ENCODE peak calls at places on chromosomes 3 and 15, in eight cellular contexts. B is GM20000; X is NCI-H774; E is HT1080; P is midbrain; W is fibroblast of mammary gland; J is fibroblast of pulmonary artery; S is activated naive CD4-positive, alpha-beta T cell treated with anti-CD3 and anti-CD28 coated beads, Interleukin-2, amount 50 U/mL, for 16 hours. L is an unnamed sample.

GRCh38 chr3:21502631-21503030 is 248.4 kb downstream of the ZNF385D start:
- DNase-seq in B (no peak), X (no peak), E (no peak), P (no peak), W (no peak), J (no peak), S (no peak), L (no peak)

GRCh38 chr15:92393994-92394326 is 279 bp downstream of the ST8SIA2 start:
- DNase-seq in B (no peak), X (no peak), E (no peak), P (no peak), W (no peak), J (no peak), S (no peak), L (no peak)

GRCh38 chr3:108208831-108209230 is 13.4 kb downstream of the IFT57 start:
- DNase-seq in B (no peak), X (no peak), E (no peak), P (no peak), W (no peak), J (no peak), S (no peak), L (no peak)

GRCh38 chr3:79597719-79598118 is 170.1 kb downstream of the ROBO1 start:
- DNase-seq in B (no peak), X (no peak), E (no peak), P (no peak), W (no peak), J (no peak), S (no peak), L (no peak)

GRCh38 chr3:84958495-84959469 is at the start of gene CADM2:
- DNase-seq in B (peak), X (peak), E (peak), P (peak), W (peak), J (peak), S (peak), L (peak)

GRCh38 chr15:69558138-69558409 is 105.5 kb downstream of the RPLP1 start:
- DNase-seq in B (no peak), X (no peak), E (no peak), P (no peak), W (no peak), J (no peak), S (no peak), L (no peak)

GRCh38 chr3:124178531-124178930 is 186.6 kb upstream of the ROPN1 start:
- DNase-seq in B (no peak), X (no peak), E (peak), P (no peak), W (no peak), J (no peak), S (no peak), L (no peak)

GRCh38 chr15:25785643-25786029 is 77.5 kb downstream of the ATP10A start:
- DNase-seq in B (no peak), X (no peak), E (no peak), P (no peak), W (no peak), J (no peak), S (no peak), L (no peak)

GRCh38 chr3:183301937-183302580 is 49.0 kb downstream of the B3GNT5 start:
- DNase-seq in B (no peak), X (no peak), E (no peak), P (no peak), W (no peak), J (no peak), S (no peak), L (no peak)

GRCh38 chr3:128482857-128483656 is 9.9 kb downstream of the GATA2 start:
- DNase-seq in B (no peak), X (no peak), E (peak), P (no peak), W (peak), J (peak), S (no peak), L (peak)

GRCh38 chr3:38119802-38120689 is 16.9 kb downstream of the ACAA1 start:
- DNase-seq in B (no peak), X (no peak), E (no peak), P (no peak), W (no peak), J (no peak), S (no peak), L (no peak)

GRCh38 chr3:30098206-30098605 is 508.2 kb upstream of the TGFBR2 start:
- DNase-seq in B (no peak), X (no peak), E (no peak), P (no peak), W (peak), J (no peak), S (no peak), L (no peak)

GRCh38 chr3:70072754-70073153 is 73.2 kb downstream of the SAMMSON start:
- DNase-seq in B (no peak), X (no peak), E (no peak), P (no peak), W (no peak), J (no peak), S (no peak), L (no peak)

GRCh38 chr3:190701096-190701532 is 161.4 kb downstream of the GMNC start:
- DNase-seq in B (peak), X (peak), E (peak), P (peak), W (peak), J (peak), S (no peak), L (no peak)

GRCh38 chr3:98855811-98856400 is 45.6 kb downstream of the DCBLD2 start:
- DNase-seq in B (no peak), X (no peak), E (peak), P (no peak), W (peak), J (peak), S (no peak), L (peak)

GRCh38 chr3:145882416-145882815 is 278.6 kb downstream of the PLOD2 start:
- DNase-seq in B (no peak), X (no peak), E (peak), P (no peak), W (peak), J (peak), S (no peak), L (no peak)

GRCh38 chr3:66098436-66098835 is 59.7 kb upstream of the MAGI1 start:
- DNase-seq in B (no peak), X (no peak), E (no peak), P (no peak), W (peak), J (peak), S (no peak), L (no peak)

GRCh38 chr3:149258298-149258697 is 36.7 kb upstream of the CP start:
- DNase-seq in B (no peak), X (no peak), E (no peak), P (no peak), W (no peak), J (peak), S (no peak), L (peak)

GRCh38 chr15:88232771-88233170 is 23.8 kb downstream of the NTRK3 start:
- DNase-seq in B (no peak), X (no peak), E (no peak), P (no peak), W (no peak), J (no peak), S (no peak), L (no peak)

GRCh38 chr3:9165441-9165840 is 84.0 kb downstream of the SRGAP3 start:
- DNase-seq in B (no peak), X (no peak), E (no peak), P (no peak), W (no peak), J (no peak), S (no peak), L (no peak)

GRCh38 chr15:62163847-62164499 is 1.1 kb downstream of the C2CD4B start:
- DNase-seq in B (no peak), X (peak), E (no peak), P (no peak), W (no peak), J (peak), S (no peak), L (peak)

GRCh38 chr15:43735402-43735801 is 10.8 kb upstream of the PDIA3 start:
- DNase-seq in B (peak), X (no peak), E (no peak), P (no peak), W (no peak), J (no peak), S (no peak), L (no peak)

GRCh38 chr15:33700695-33701303 is 267.5 kb upstream of the CHRM5 start:
- DNase-seq in B (peak), X (peak), E (peak), P (peak), W (peak), J (peak), S (peak), L (peak)

GRCh38 chr15:98823012-98823458 is 174.7 kb downstream of the IGF1R start:
- DNase-seq in B (no peak), X (no peak), E (peak), P (no peak), W (peak), J (peak), S (no peak), L (no peak)